ENCODE peak calls at places on chromosomes 3 and 15, in five cellular contexts. One of them, this sample, is unnamed.
A peak's percentile ranks its signal among the peaks of the same experiment; 100 is the strongest.

GRCh38 chr3:143302638-143303171 is 183.1 kb downstream of the CHST2 start:
- DNase-seq in AG04450: peak; percentile 29
- DNase-seq in fibroblast of mammary gland: peak; percentile 96
- DNase-seq in GM12878: no peak
- DNase-seq in AML-193: no peak
- DNase-seq in this sample: peak; percentile 89

GRCh38 chr15:68463996-68464395 is 32.0 kb upstream of the ITGA11 start:
- DNase-seq in AG04450: no peak
- DNase-seq in fibroblast of mammary gland: peak; percentile 16
- DNase-seq in GM12878: no peak
- DNase-seq in AML-193: no peak
- DNase-seq in this sample: no peak

GRCh38 chr3:10950476-10951294 is 41.9 kb upstream of the SLC6A1 start:
- DNase-seq in AG04450: peak; percentile 7
- DNase-seq in fibroblast of mammary gland: peak; percentile 56
- DNase-seq in GM12878: no peak
- DNase-seq in AML-193: peak; percentile 52
- DNase-seq in this sample: peak; percentile 8

GRCh38 chr15:47945869-47946666 is 174.7 kb upstream of the SLC24A5 start:
- DNase-seq in AG04450: no peak
- DNase-seq in fibroblast of mammary gland: no peak
- DNase-seq in GM12878: no peak
- DNase-seq in AML-193: no peak
- DNase-seq in this sample: no peak

GRCh38 chr3:66606868-66607267 is 106.0 kb upstream of the LRIG1 start:
- DNase-seq in AG04450: no peak
- DNase-seq in fibroblast of mammary gland: no peak
- DNase-seq in GM12878: no peak
- DNase-seq in AML-193: no peak
- DNase-seq in this sample: no peak

GRCh38 chr3:61985020-61985419 is 388.3 kb downstream of the FEZF2 start:
- DNase-seq in AG04450: peak; percentile 8
- DNase-seq in fibroblast of mammary gland: peak; percentile 67
- DNase-seq in GM12878: no peak
- DNase-seq in AML-193: no peak
- DNase-seq in this sample: peak; percentile 71

GRCh38 chr15:79743032-79743431 is 153.8 kb downstream of the MTHFS start:
- DNase-seq in AG04450: no peak
- DNase-seq in fibroblast of mammary gland: peak; percentile 19
- DNase-seq in GM12878: no peak
- DNase-seq in AML-193: no peak
- DNase-seq in this sample: no peak

GRCh38 chr3:184075901-184076300 is 21.0 kb upstream of the HTR3E start:
- DNase-seq in AG04450: no peak
- DNase-seq in fibroblast of mammary gland: no peak
- DNase-seq in GM12878: no peak
- DNase-seq in AML-193: no peak
- DNase-seq in this sample: no peak

GRCh38 chr15:80163217-80163616 is 10.4 kb downstream of the FAH start:
- DNase-seq in AG04450: no peak
- DNase-seq in fibroblast of mammary gland: no peak
- DNase-seq in GM12878: no peak
- DNase-seq in AML-193: no peak
- DNase-seq in this sample: no peak

GRCh38 chr3:71048948-71049347 is 534.6 kb downstream of the FOXP1 start:
- DNase-seq in AG04450: no peak
- DNase-seq in fibroblast of mammary gland: no peak
- DNase-seq in GM12878: no peak
- DNase-seq in AML-193: no peak
- DNase-seq in this sample: no peak

GRCh38 chr15:79640206-79640605 is 208.1 kb downstream of the MINAR1 start:
- DNase-seq in AG04450: peak; percentile 38
- DNase-seq in fibroblast of mammary gland: peak; percentile 83
- DNase-seq in GM12878: no peak
- DNase-seq in AML-193: no peak
- DNase-seq in this sample: peak; percentile 88

GRCh38 chr15:60695713-60696522 is 217.0 kb upstream of the ICE2 start:
- DNase-seq in AG04450: no peak
- DNase-seq in fibroblast of mammary gland: peak; percentile 52
- DNase-seq in GM12878: no peak
- DNase-seq in AML-193: no peak
- DNase-seq in this sample: no peak

GRCh38 chr3:76756578-76756977 is 283.3 kb upstream of the ROBO2 start:
- DNase-seq in AG04450: no peak
- DNase-seq in fibroblast of mammary gland: no peak
- DNase-seq in GM12878: no peak
- DNase-seq in AML-193: no peak
- DNase-seq in this sample: no peak

GRCh38 chr15:80418892-80419537 is 14.8 kb downstream of the ARNT2 start:
- DNase-seq in AG04450: peak; percentile 26
- DNase-seq in fibroblast of mammary gland: peak; percentile 69
- DNase-seq in GM12878: no peak
- DNase-seq in AML-193: peak; percentile 30
- DNase-seq in this sample: no peak

GRCh38 chr15:66931768-66932633 is 133.4 kb upstream of the SMAD3 start:
- DNase-seq in AG04450: no peak
- DNase-seq in fibroblast of mammary gland: peak; percentile 71
- DNase-seq in GM12878: no peak
- DNase-seq in AML-193: no peak
- DNase-seq in this sample: peak; percentile 26

GRCh38 chr15:99729327-99729726 is 3.9 kb downstream of the LYSMD4 start:
- DNase-seq in AG04450: no peak
- DNase-seq in fibroblast of mammary gland: no peak
- DNase-seq in GM12878: no peak
- DNase-seq in AML-193: no peak
- DNase-seq in this sample: no peak

GRCh38 chr3:8576841-8577553 is 67.6 kb downstream of the SSUH2 start:
- DNase-seq in AG04450: peak; percentile 91
- DNase-seq in fibroblast of mammary gland: peak; percentile 54
- DNase-seq in GM12878: no peak
- DNase-seq in AML-193: no peak
- DNase-seq in this sample: peak; percentile 13

This sample was measured in HS-5.